ENCODE peak calls at places on chromosomes 4 and X, in eight cellular contexts. R is A549, S is H1, E is endothelial cell of umbilical vein, M is SK-N-SH, Q is K562, N is HCT116, V is HepG2. C is an unnamed sample.

GRCh38 chrX:15468036-15468435 is 25.1 kb downstream of the PIR start:
- DNase-seq in R (no peak), S (no peak), E (peak; percentile 17), M (peak; percentile 43), Q (peak; percentile 15), N (no peak), V (no peak), C (peak; percentile 46)

GRCh38 chr4:184322328-184323025 is 104.8 kb upstream of the ENPP6 start:
- DNase-seq in R (no peak), S (no peak), E (no peak), M (no peak), Q (no peak), N (no peak), V (no peak), C (no peak)

GRCh38 chr4:123200417-123200945 is 196.1 kb upstream of the SPRY1 start:
- DNase-seq in R (no peak), S (no peak), E (no peak), M (no peak), Q (no peak), N (no peak), V (no peak), C (no peak)

GRCh38 chr4:122827899-122828601 is 1.4 kb downstream of the FGF2 start:
- DNase-seq in R (peak; percentile 55), S (peak; percentile 70), E (peak; percentile 71), M (peak; percentile 60), Q (peak; percentile 63), N (no peak), V (peak; percentile 11), C (peak; percentile 19)

GRCh38 chr4:56391270-56391669 is 4.0 kb upstream of the AASDH start:
- DNase-seq in R (no peak), S (no peak), E (no peak), M (no peak), Q (no peak), N (no peak), V (no peak), C (no peak)

GRCh38 chr4:150033937-150034336 is 44.3 kb upstream of the DCLK2 start:
- DNase-seq in R (no peak), S (no peak), E (peak; percentile 38), M (no peak), Q (no peak), N (no peak), V (no peak), C (no peak)

GRCh38 chrX:108270739-108271396 is 167.4 kb downstream of the COL4A6 start:
- DNase-seq in R (no peak), S (no peak), E (no peak), M (no peak), Q (no peak), N (no peak), V (no peak), C (peak; percentile 58)

GRCh38 chr4:102405706-102406510 is 60.6 kb upstream of the SLC39A8 start:
- DNase-seq in R (no peak), S (no peak), E (no peak), M (no peak), Q (no peak), N (no peak), V (no peak), C (no peak)

GRCh38 chr4:38308728-38309315 is 348.6 kb downstream of the PTTG2 start:
- DNase-seq in R (no peak), S (no peak), E (no peak), M (no peak), Q (no peak), N (no peak), V (no peak), C (no peak)

GRCh38 chr4:3451956-3452355 is 10.2 kb downstream of the HGFAC start:
- DNase-seq in R (no peak), S (no peak), E (peak; percentile 34), M (no peak), Q (no peak), N (no peak), V (no peak), C (no peak)

DNA sequence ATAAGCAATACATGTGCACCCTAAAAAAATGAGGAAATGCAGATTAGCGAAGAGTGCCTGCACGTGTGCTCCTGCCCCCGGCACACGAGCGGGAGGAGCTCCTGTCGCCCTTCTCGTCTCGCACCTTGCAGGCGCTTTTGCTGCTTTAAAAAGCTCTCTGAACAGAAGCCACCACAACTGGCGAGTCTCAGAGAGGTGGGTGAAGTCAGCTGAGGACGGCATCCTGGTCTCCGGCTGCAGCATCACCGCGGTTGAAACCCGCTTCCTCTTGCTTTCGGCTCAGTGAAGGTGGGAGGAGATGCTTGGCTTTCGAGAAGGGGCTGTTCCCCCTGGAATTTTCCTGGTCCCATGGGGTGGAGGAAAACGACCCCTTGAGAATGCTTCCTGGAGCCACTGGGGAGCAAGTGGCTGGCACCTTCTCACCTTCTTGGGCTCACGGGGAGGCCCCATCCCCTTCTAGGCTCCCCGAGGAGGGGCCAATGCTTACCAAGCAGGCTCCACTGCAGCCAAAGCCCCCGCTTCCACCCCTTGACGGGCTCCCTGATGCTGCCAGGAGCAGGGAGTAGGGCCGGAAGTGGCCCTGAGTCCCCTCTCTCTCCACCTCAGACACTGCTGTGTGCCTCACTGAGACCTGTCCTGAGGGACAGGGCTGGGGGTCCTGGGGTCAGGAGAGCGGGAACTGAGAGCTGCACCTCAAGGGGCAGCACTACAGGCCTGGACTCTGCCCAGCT is 29.2 kb upstream of the MXD4 start:
- DNase-seq in R (no peak), S (no peak), E (no peak), M (peak; percentile 37), Q (no peak), N (no peak), V (no peak), C (peak; percentile 78)
- H3K4me3 ChIP-seq in R (no peak overlapping the region), S (no peak overlapping the region), E (no peak overlapping the region), M (no peak overlapping the region), Q (no peak overlapping the region), N (no peak overlapping the region), V (no peak overlapping the region), C (no peak overlapping the region)

DNA sequence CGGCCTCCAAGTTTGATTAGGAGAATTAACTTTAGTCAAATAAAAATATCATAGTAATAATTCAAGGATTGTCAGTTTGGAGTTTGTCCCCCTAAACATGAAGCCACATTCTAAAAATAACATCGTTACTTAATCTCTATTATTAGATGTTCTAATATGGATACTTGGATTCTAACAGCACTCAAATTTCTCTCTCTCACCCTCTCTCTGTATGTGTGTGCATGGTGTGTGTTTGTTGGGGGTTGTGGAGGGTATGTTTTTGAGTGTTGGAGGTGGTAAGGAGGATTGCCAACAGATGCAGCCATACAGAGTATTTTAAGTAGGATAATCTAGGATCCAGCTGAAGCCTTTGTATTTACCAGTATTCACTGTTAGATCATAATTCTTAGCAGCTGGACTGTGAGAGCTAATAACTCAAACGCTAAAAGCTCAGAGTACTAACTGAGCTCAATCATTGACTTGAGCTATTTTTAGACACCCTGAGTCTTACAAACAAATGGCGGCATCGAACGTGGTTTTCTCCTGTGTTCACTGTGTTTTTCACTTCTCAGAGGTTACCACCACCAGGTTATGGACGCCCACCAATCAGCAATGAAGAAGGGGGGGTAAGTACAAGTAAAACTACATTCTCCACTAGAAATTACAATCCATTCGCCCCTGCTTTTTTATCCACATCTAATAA is 8.8 kb downstream of the ENAM start:
- DNase-seq in R (no peak), S (no peak), E (no peak), M (no peak), Q (no peak), N (no peak), V (no peak), C (no peak)
- TF ChIP-seq MAX in R (no peak), S (no peak), E (no peak), M (no peak), Q (no peak), N (no peak), V (no peak), C (no peak)

GRCh38 chr4:157242871-157243270 is 22.3 kb downstream of the GRIA2 start:
- DNase-seq in R (no peak), S (no peak), E (no peak), M (no peak), Q (no peak), N (no peak), V (no peak), C (no peak)

GRCh38 chr4:157245351-157245750 is 24.8 kb downstream of the GRIA2 start:
- DNase-seq in R (no peak), S (no peak), E (no peak), M (no peak), Q (no peak), N (no peak), V (no peak), C (no peak)

GRCh38 chr4:157244348-157244747 is 23.8 kb downstream of the GRIA2 start:
- DNase-seq in R (no peak), S (no peak), E (no peak), M (no peak), Q (no peak), N (no peak), V (no peak), C (no peak)

DNA sequence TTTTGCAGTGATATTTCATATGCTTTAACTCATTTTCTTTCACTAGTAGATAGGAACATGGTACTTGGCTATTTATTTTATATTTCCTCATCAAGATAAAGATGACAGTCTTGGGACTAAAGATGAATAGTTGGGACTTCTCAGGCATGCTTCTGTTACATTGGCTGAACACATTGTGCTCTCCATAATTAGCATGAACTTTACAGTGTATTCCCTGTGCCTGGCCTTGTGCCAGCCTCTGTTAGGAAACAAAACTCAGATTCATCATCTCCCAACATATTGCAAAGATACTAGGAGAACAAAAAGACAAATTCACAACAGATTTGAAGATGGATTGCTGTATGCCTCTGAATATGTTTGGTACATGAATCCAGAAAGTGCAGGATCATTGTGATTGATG is 26.4 kb downstream of the GRIA2 start:
- DNase-seq in R (no peak), S (no peak), E (no peak), M (no peak), Q (no peak), N (no peak), V (no peak), C (no peak)
- H3K4me3 ChIP-seq in R (no peak overlapping the region), S (no peak overlapping the region), E (no peak overlapping the region), M (no peak overlapping the region), Q (no peak overlapping the region), N (no peak overlapping the region), V (no peak overlapping the region), C (no peak overlapping the region)

GRCh38 chr4:70715097-70715496 is 6.7 kb upstream of the RUFY3 start:
- DNase-seq in R (no peak), S (no peak), E (no peak), M (no peak), Q (no peak), N (no peak), V (no peak), C (no peak)
- TF ChIP-seq MAX in R (no peak), S (no peak), E (no peak), M (no peak), Q (no peak), N (no peak), V (no peak), C (no peak)